ENCODE peak calls at places on chromosomes 12 and 14, in five cellular contexts. M, T, A, F and I are unnamed samples.

GRCh38 chr14:64682173-64682710 is 22.0 kb upstream of the PLEKHG3 start:
- DNase-seq in M (no peak), T (peak), A (no peak), F (peak), I (peak)

GRCh38 chr12:12721251-12721689 is 4.1 kb downstream of the CDKN1B start:
- DNase-seq in M (no peak), T (peak), A (no peak), F (no peak), I (no peak)

GRCh38 chr12:62711626-62712305 is 223.2 kb downstream of the PPM1H start:
- DNase-seq in M (no peak), T (no peak), A (peak), F (no peak), I (peak)

GRCh38 chr12:68890701-68891113 is 42.3 kb downstream of the CPM start:
- DNase-seq in M (no peak), T (no peak), A (no peak), F (peak), I (no peak)

GRCh38 chr14:105067140-105067968 is 2.1 kb upstream of the GPR132 start:
- DNase-seq in M (no peak), T (no peak), A (peak), F (no peak), I (no peak)

GRCh38 chr12:127272864-127273263 is 994.1 kb upstream of the TMEM132C start:
- DNase-seq in M (no peak), T (peak), A (peak), F (no peak), I (no peak)

GRCh38 chr14:101501341-101501740 is 60.0 kb upstream of the DIO3 start:
- DNase-seq in M (no peak), T (no peak), A (no peak), F (no peak), I (no peak)

GRCh38 chr14:31578266-31578665 is 17.1 kb downstream of the NUBPL start:
- DNase-seq in M (no peak), T (no peak), A (no peak), F (no peak), I (no peak)